ENCODE peak calls at places on chromosomes 3 and 15, in four cellular contexts. One of them, this sample, is unnamed.

GRCh38 chr3:8722808-8723207 is 10.8 kb upstream of the CAV3 start:
- DNase-seq in K562: no peak
- DNase-seq in SK-N-SH: no peak
- DNase-seq in GM12878: no peak
- DNase-seq in this sample: no peak

GRCh38 chr3:65742914-65743313 is 295.8 kb downstream of the MAGI1 start:
- DNase-seq in SK-N-SH: no peak
- DNase-seq in GM12878: no peak
- DNase-seq in K562: no peak
- DNase-seq in this sample: no peak

GRCh38 chr3:122793568-122794416 is at the start of gene HSPBAP1:
- DNase-seq in SK-N-SH: peak
- DNase-seq in GM12878: peak
- DNase-seq in K562: peak
- DNase-seq in this sample: peak

GRCh38 chr3:52041118-52041847 is 15.1 kb downstream of the DUSP7 start:
- DNase-seq in SK-N-SH: peak
- DNase-seq in GM12878: no peak
- DNase-seq in K562: peak
- DNase-seq in this sample: peak

GRCh38 chr3:195260286-195260905 is 10.6 kb downstream of the XXYLT1 start:
- DNase-seq in SK-N-SH: peak
- DNase-seq in K562: no peak
- DNase-seq in GM12878: no peak
- DNase-seq in this sample: peak

GRCh38 chr3:132222868-132223538 is 94.2 kb upstream of the ACP3 start:
- DNase-seq in GM12878: no peak
- DNase-seq in SK-N-SH: peak
- DNase-seq in K562: no peak
- DNase-seq in this sample: no peak

GRCh38 chr3:20054549-20054987 is 14.3 kb downstream of the KAT2B start:
- DNase-seq in K562: no peak
- DNase-seq in GM12878: peak
- DNase-seq in SK-N-SH: peak
- DNase-seq in this sample: no peak

GRCh38 chr15:27358751-27359434 is 387.9 kb downstream of the GABRG3 start:
- DNase-seq in SK-N-SH: peak
- DNase-seq in GM12878: no peak
- DNase-seq in K562: peak
- DNase-seq in this sample: peak

GRCh38 chr3:111252795-111253194 is 181.2 kb downstream of the NECTIN3 start:
- DNase-seq in SK-N-SH: peak
- DNase-seq in GM12878: no peak
- DNase-seq in K562: no peak
- DNase-seq in this sample: no peak

GRCh38 chr3:164468055-164468454 is 610.2 kb downstream of the SI start:
- DNase-seq in GM12878: no peak
- DNase-seq in K562: no peak
- DNase-seq in SK-N-SH: no peak
- DNase-seq in this sample: no peak

GRCh38 chr3:196528639-196529233 is 13.6 kb upstream of the SMCO1 start:
- DNase-seq in SK-N-SH: peak
- DNase-seq in GM12878: no peak
- DNase-seq in K562: peak
- DNase-seq in this sample: peak

GRCh38 chr3:114792159-114792918 is 354.7 kb downstream of the ZBTB20 start:
- DNase-seq in SK-N-SH: no peak
- DNase-seq in GM12878: no peak
- DNase-seq in K562: no peak
- DNase-seq in this sample: no peak

GRCh38 chr15:92608866-92609700 is 46.5 kb downstream of the FAM174B start:
- DNase-seq in SK-N-SH: no peak
- DNase-seq in GM12878: no peak
- DNase-seq in K562: no peak
- DNase-seq in this sample: no peak

GRCh38 chr3:177281292-177281942 is 84.1 kb upstream of the TBL1XR1 start:
- DNase-seq in K562: no peak
- DNase-seq in GM12878: no peak
- DNase-seq in SK-N-SH: no peak
- DNase-seq in this sample: no peak

GRCh38 chr15:65368300-65368617 is 9.5 kb downstream of the IGDCC3 start:
- DNase-seq in SK-N-SH: peak
- DNase-seq in K562: no peak
- DNase-seq in GM12878: no peak
- DNase-seq in this sample: peak

GRCh38 chr3:101203411-101203810 is 117.0 kb downstream of the IMPG2 start:
- DNase-seq in GM12878: no peak
- DNase-seq in K562: no peak
- DNase-seq in SK-N-SH: no peak
- DNase-seq in this sample: no peak

GRCh38 chr3:172694526-172694925 is 16.3 kb downstream of the NCEH1 start:
- DNase-seq in GM12878: no peak
- DNase-seq in SK-N-SH: no peak
- DNase-seq in K562: no peak
- DNase-seq in this sample: no peak

GRCh38 chr3:194536883-194537637 is 50.3 kb upstream of the ATP13A3 start:
- DNase-seq in K562: no peak
- DNase-seq in SK-N-SH: peak
- DNase-seq in GM12878: no peak
- DNase-seq in this sample: no peak

GRCh38 chr15:44028349-44028748 is 166.7 kb downstream of the FRMD5 start:
- DNase-seq in SK-N-SH: no peak
- DNase-seq in GM12878: no peak
- DNase-seq in K562: no peak
- DNase-seq in this sample: no peak

GRCh38 chr3:49157289-49157688 is 8.8 kb downstream of the CCDC71 start:
- DNase-seq in K562: no peak
- DNase-seq in GM12878: no peak
- DNase-seq in SK-N-SH: no peak
- DNase-seq in this sample: no peak

GRCh38 chr3:134033315-134033996 is 3.7 kb upstream of the SLCO2A1 start:
- DNase-seq in GM12878: no peak
- DNase-seq in SK-N-SH: no peak
- DNase-seq in K562: no peak
- DNase-seq in this sample: no peak

GRCh38 chr3:64889991-64890390 is 202.2 kb upstream of the ADAMTS9 start:
- DNase-seq in GM12878: no peak
- DNase-seq in SK-N-SH: peak
- DNase-seq in K562: no peak
- DNase-seq in this sample: no peak

GRCh38 chr3:29064085-29064484 is 216.8 kb upstream of the RBMS3 start:
- DNase-seq in K562: no peak
- DNase-seq in GM12878: no peak
- DNase-seq in SK-N-SH: no peak
- DNase-seq in this sample: no peak

GRCh38 chr3:60884005-60884404 is 367.2 kb downstream of the FHIT start:
- DNase-seq in SK-N-SH: no peak
- DNase-seq in GM12878: no peak
- DNase-seq in K562: no peak
- DNase-seq in this sample: no peak

GRCh38 chr3:51860703-51861665 is at the start of gene IQCF2:
- DNase-seq in GM12878: peak
- DNase-seq in SK-N-SH: no peak
- DNase-seq in K562: no peak
- DNase-seq in this sample: no peak

GRCh38 chr3:179324270-179324754 is 1.5 kb downstream of the ZNF639 start:
- DNase-seq in GM12878: no peak
- DNase-seq in K562: peak
- DNase-seq in SK-N-SH: peak
- DNase-seq in this sample: no peak

GRCh38 chr3:27699067-27699466 is 23.1 kb downstream of the EOMES start:
- DNase-seq in K562: no peak
- DNase-seq in GM12878: no peak
- DNase-seq in SK-N-SH: no peak
- DNase-seq in this sample: no peak

GRCh38 chr3:38297947-38298711 is 16.0 kb downstream of the SLC22A14 start:
- DNase-seq in SK-N-SH: no peak
- DNase-seq in GM12878: peak
- DNase-seq in K562: no peak
- DNase-seq in this sample: no peak

GRCh38 chr15:41941644-41942415 is 30.5 kb downstream of the EHD4 start:
- DNase-seq in SK-N-SH: no peak
- DNase-seq in K562: no peak
- DNase-seq in GM12878: no peak
- DNase-seq in this sample: peak

GRCh38 chr3:175068587-175068986 is 209.5 kb downstream of the NAALADL2 start:
- DNase-seq in SK-N-SH: no peak
- DNase-seq in GM12878: no peak
- DNase-seq in K562: no peak
- DNase-seq in this sample: no peak

GRCh38 chr3:175075269-175075668 is 216.1 kb downstream of the NAALADL2 start:
- DNase-seq in SK-N-SH: no peak
- DNase-seq in GM12878: no peak
- DNase-seq in K562: no peak
- DNase-seq in this sample: no peak

GRCh38 chr3:175066617-175067415 is 207.7 kb downstream of the NAALADL2 start:
- DNase-seq in K562: no peak
- DNase-seq in GM12878: no peak
- DNase-seq in SK-N-SH: no peak
- DNase-seq in this sample: no peak

GRCh38 chr3:175073209-175073905 is 214.2 kb downstream of the NAALADL2 start:
- DNase-seq in SK-N-SH: no peak
- DNase-seq in GM12878: no peak
- DNase-seq in K562: no peak
- DNase-seq in this sample: no peak

DNA sequence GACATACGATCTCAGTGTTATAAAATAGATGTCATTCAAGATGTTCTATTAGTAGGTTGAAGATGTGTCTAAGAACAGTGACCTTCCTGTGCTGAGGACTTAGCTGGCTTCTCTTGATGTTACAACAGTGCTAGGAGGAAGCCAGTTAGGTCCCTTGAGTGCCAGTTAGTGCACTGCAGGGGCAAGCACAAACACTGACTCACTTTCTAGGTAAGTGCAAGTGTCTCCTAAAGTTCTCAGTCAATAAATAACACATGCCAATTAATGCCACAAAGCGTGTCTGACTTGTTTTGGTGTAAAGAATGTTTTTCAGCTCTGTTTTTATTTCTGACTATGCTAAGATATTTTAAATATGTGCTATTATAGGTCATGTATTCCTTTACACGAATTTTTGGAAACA is 211.8 kb downstream of the NAALADL2 start:
- DNase-seq in K562: no peak
- DNase-seq in SK-N-SH: no peak
- DNase-seq in GM12878: no peak
- DNase-seq in this sample: no peak
- TF ChIP-seq USF1 in K562: no peak
- TF ChIP-seq USF1 in SK-N-SH: no peak
- TF ChIP-seq USF1 in GM12878: no peak
- TF ChIP-seq USF1 in this sample: no peak

GRCh38 chr15:79009388-79009787 is 64.5 kb upstream of the CTSH start:
- DNase-seq in SK-N-SH: no peak
- DNase-seq in K562: no peak
- DNase-seq in GM12878: no peak
- DNase-seq in this sample: no peak

GRCh38 chr15:79006071-79006470 is 61.2 kb upstream of the CTSH start:
- DNase-seq in K562: no peak
- DNase-seq in SK-N-SH: no peak
- DNase-seq in GM12878: no peak
- DNase-seq in this sample: no peak

GRCh38 chr15:79007066-79007465 is 62.2 kb upstream of the CTSH start:
- DNase-seq in K562: peak
- DNase-seq in GM12878: peak
- DNase-seq in SK-N-SH: peak
- DNase-seq in this sample: peak

GRCh38 chr15:79010278-79010677 is 65.4 kb upstream of the CTSH start:
- DNase-seq in SK-N-SH: no peak
- DNase-seq in K562: no peak
- DNase-seq in GM12878: no peak
- DNase-seq in this sample: no peak

GRCh38 chr15:79008666-79009065 is 63.8 kb upstream of the CTSH start:
- DNase-seq in K562: no peak
- DNase-seq in GM12878: no peak
- DNase-seq in SK-N-SH: no peak
- DNase-seq in this sample: no peak
- TF ChIP-seq USF1 in K562: no peak
- TF ChIP-seq USF1 in GM12878: no peak
- TF ChIP-seq USF1 in SK-N-SH: no peak
- TF ChIP-seq USF1 in this sample: no peak

GRCh38 chr15:69983696-69984265 is 113.9 kb downstream of the TLE3 start:
- DNase-seq in GM12878: no peak
- DNase-seq in K562: no peak
- DNase-seq in SK-N-SH: no peak
- DNase-seq in this sample: no peak
- TF ChIP-seq USF1 in GM12878: no peak
- TF ChIP-seq USF1 in K562: no peak
- TF ChIP-seq USF1 in SK-N-SH: no peak
- TF ChIP-seq USF1 in this sample: no peak

GRCh38 chr3:53178246-53178645 is 17.2 kb downstream of the PRKCD start:
- DNase-seq in K562: no peak
- DNase-seq in GM12878: no peak
- DNase-seq in SK-N-SH: no peak
- DNase-seq in this sample: no peak

GRCh38 chr3:53179580-53179979 is 18.6 kb downstream of the PRKCD start:
- DNase-seq in SK-N-SH: no peak
- DNase-seq in GM12878: no peak
- DNase-seq in K562: no peak
- DNase-seq in this sample: no peak

GRCh38 chr3:53181024-53181371 is 20.0 kb downstream of the PRKCD start:
- DNase-seq in GM12878: no peak
- DNase-seq in SK-N-SH: no peak
- DNase-seq in K562: no peak
- DNase-seq in this sample: no peak

GRCh38 chr3:53181528-53181927 is 20.5 kb downstream of the PRKCD start:
- DNase-seq in GM12878: no peak
- DNase-seq in K562: no peak
- DNase-seq in SK-N-SH: no peak
- DNase-seq in this sample: no peak

GRCh38 chr3:53180305-53181023 is 19.5 kb downstream of the PRKCD start:
- DNase-seq in K562: no peak
- DNase-seq in GM12878: peak
- DNase-seq in SK-N-SH: no peak
- DNase-seq in this sample: no peak
- TF ChIP-seq USF1 in K562: no peak
- TF ChIP-seq USF1 in GM12878: no peak
- TF ChIP-seq USF1 in SK-N-SH: no peak
- TF ChIP-seq USF1 in this sample: no peak

DNA sequence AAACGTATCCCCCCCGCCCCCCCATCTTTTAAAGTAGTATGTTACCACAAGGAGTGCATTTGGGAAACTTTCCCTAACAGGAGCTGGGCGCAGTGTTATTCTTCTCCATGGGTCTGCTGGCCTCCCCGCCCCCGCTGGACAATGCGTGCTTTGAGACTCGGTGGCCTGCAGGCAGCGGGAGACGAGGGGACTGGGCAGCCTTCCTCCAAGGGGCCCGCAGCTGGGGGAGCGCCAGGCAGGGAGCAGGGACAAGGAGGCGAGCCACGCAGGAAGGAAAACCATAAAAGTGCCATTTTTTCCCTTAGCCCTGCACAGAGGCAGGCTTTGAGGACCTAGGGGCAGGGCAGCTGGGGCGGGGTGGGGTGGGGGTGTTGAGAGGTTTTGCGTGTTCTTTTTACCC is 14.1 kb downstream of the SOX2 start:
- DNase-seq in K562: no peak
- DNase-seq in GM12878: no peak
- DNase-seq in SK-N-SH: no peak
- DNase-seq in this sample: no peak
- TF ChIP-seq USF1 in K562: no peak
- TF ChIP-seq USF1 in GM12878: no peak
- TF ChIP-seq USF1 in SK-N-SH: no peak
- TF ChIP-seq USF1 in this sample: no peak